ENCODE peak calls at places on chromosomes 13 and 19, in seven cellular contexts. N is lower lobe of right lung, R is mucosa of descending colon, W is cardiac muscle cell, C is RWPE2, Z is cardiac fibroblast, I is nephron progenitor cell. K is an unnamed sample.
A peak's percentile ranks its signal among the peaks of the same experiment; 100 is the strongest.

GRCh38 chr19:3190470-3190770 is 4.7 kb downstream of the NCLN start:
- DNase-seq in I (no peak), Z (no peak), C (no peak), N (no peak), R (no peak), W (no peak), K (peak; percentile 69)

GRCh38 chr13:51070005-51070649 is 40.9 kb downstream of the C13orf42 start:
- DNase-seq in I (peak; percentile 90), Z (peak; percentile 84), N (peak; percentile 87), R (peak; percentile 89), W (peak; percentile 89), C (no peak), K (no peak)

GRCh38 chr19:58326501-58326913 is 287 bp upstream of the ZSCAN22 start:
- DNase-seq in N (no peak), R (no peak), Z (no peak), I (no peak), W (no peak), C (no peak), K (no peak)

GRCh38 chr19:20503536-20503935 is 62.0 kb downstream of the ZNF737 start:
- DNase-seq in N (no peak), W (no peak), I (no peak), Z (peak; percentile 19), R (no peak), C (no peak), K (no peak)

GRCh38 chr19:11018179-11018578 is 57.3 kb downstream of the SMARCA4 start:
- DNase-seq in N (no peak), C (no peak), Z (no peak), R (peak; percentile 71), I (peak; percentile 58), W (no peak), K (no peak)

GRCh38 chr13:92682832-92683517 is 543.6 kb upstream of the GPC6 start:
- DNase-seq in I (no peak), Z (peak; percentile 18), W (no peak), C (no peak), N (no peak), R (no peak), K (no peak)

GRCh38 chr13:68609671-68610070 is 1379.5 kb upstream of the PCDH9 start:
- DNase-seq in I (no peak), W (no peak), C (no peak), Z (no peak), N (no peak), R (no peak), K (no peak)

GRCh38 chr19:13347351-13347750 is 158.9 kb downstream of the CACNA1A start:
- DNase-seq in W (no peak), C (no peak), N (no peak), Z (no peak), I (no peak), R (peak; percentile 14), K (no peak)

GRCh38 chr13:26037302-26037701 is 14.5 kb downstream of the SHISA2 start:
- DNase-seq in W (no peak), I (no peak), R (peak; percentile 28), N (no peak), Z (peak; percentile 28), C (no peak), K (no peak)

GRCh38 chr19:36073121-36073876 is 18.6 kb downstream of the WDR62 start:
- DNase-seq in Z (no peak), W (no peak), C (no peak), I (no peak), N (no peak), R (no peak), K (no peak)

GRCh38 chr13:49436890-49437289 is 7.0 kb downstream of the CAB39L start:
- DNase-seq in W (peak; percentile 8), R (peak; percentile 17), N (no peak), I (no peak), C (no peak), Z (peak; percentile 79), K (no peak)

GRCh38 chr19:18645035-18645511 is 8.2 kb downstream of the KLHL26 start:
- DNase-seq in W (no peak), C (no peak), N (no peak), R (no peak), Z (no peak), I (no peak), K (no peak)

GRCh38 chr19:45716314-45717130 is 14.2 kb downstream of the FBXO46 start:
- DNase-seq in I (no peak), R (peak; percentile 71), N (no peak), C (no peak), W (peak; percentile 18), Z (peak; percentile 41), K (no peak)

GRCh38 chr19:16623576-16623975 is 4.4 kb downstream of the MED26 start:
- DNase-seq in C (no peak), W (no peak), R (no peak), N (no peak), I (no peak), Z (no peak), K (no peak)

GRCh38 chr19:7658219-7658686 is 10.6 kb upstream of the RETN start:
- DNase-seq in C (no peak), R (no peak), I (no peak), Z (no peak), N (no peak), W (no peak), K (no peak)

GRCh38 chr19:39752795-39753194 is 15.0 kb upstream of the CLC start:
- DNase-seq in Z (no peak), W (no peak), N (no peak), C (no peak), I (no peak), R (no peak), K (no peak)

GRCh38 chr19:39745645-39746044 is 7.8 kb upstream of the CLC start:
- DNase-seq in Z (no peak), I (no peak), W (no peak), R (no peak), N (no peak), C (no peak), K (no peak)

GRCh38 chr19:39752390-39752789 is 14.6 kb upstream of the CLC start:
- DNase-seq in I (no peak), N (no peak), C (no peak), W (no peak), Z (no peak), R (no peak), K (no peak)

GRCh38 chr19:39746836-39747529 is 9.2 kb upstream of the CLC start:
- DNase-seq in R (no peak), Z (no peak), C (no peak), I (no peak), W (no peak), N (no peak), K (no peak)
- TF ChIP-seq CTCF in R (no peak), Z (no peak), C (no peak), I (no peak), W (no peak), N (no peak), K (no peak)

DNA sequence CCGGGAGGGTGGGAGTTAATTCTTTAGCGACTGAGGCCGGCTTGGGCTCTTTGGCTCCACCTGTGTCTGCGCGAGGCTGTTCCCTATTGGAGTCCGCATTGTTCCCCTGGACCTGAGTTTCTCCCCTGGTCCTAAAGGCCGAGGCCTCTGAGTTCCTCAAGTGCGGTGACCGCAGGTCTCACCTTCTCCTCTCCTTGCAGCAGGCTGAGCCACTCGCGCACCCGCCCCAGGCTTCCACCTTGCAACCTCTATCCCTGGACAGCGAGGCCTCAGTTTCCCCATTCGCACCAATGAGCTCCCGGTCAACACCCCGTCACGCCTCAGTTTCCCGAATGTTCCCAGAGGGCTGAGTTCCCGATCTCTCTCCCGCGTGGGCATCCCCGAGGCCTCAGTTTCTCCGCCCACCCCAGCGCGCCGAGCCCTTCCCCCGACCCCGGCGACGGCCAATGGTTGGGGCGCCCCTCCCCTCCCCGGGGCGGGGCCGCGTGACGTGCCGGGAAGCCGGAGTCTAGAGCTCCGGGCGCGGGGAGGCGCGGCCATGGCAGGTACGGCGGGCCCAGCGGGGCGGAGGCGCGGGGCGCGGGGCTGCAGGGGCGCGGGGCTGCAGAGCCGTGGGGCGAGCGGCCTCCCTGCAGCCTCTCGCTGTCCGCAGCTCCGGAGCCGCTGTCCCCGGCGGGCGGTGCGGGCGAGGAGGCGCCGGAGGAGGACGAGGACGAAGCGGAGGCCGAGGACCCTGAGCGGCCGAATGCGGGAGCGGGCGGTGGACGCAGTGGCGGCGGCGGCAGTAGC is at the start of gene MPND:
- DNase-seq in C (peak; percentile 87), R (peak; percentile 98), I (peak; percentile 94), Z (peak; percentile 81), W (peak; percentile 95), N (peak; percentile 96), K (peak; percentile 99)
- TF ChIP-seq CTCF in C (no peak), R (no peak), I (peak; percentile 16), Z (peak; percentile 45), W (peak; percentile 35), N (peak; percentile 46), K (peak; percentile 74)

GRCh38 chr19:37313335-37313627 is 57.6 kb upstream of the ZNF527 start:
- DNase-seq in C (no peak), Z (no peak), R (no peak), N (no peak), I (no peak), W (no peak), K (no peak)

GRCh38 chr19:37317403-37318209 is 53.3 kb upstream of the ZNF527 start:
- DNase-seq in C (peak; percentile 91), N (peak; percentile 94), R (peak; percentile 98), W (peak; percentile 98), Z (peak; percentile 99), I (peak; percentile 94), K (peak; percentile 97)
- TF ChIP-seq CTCF in C (peak; percentile 30), N (peak; percentile 37), R (peak; percentile 49), W (peak; percentile 36), Z (peak; percentile 33), I (no peak), K (peak; percentile 73)

GRCh38 chr13:71674776-71675352 is 192.1 kb downstream of the DACH1 start:
- DNase-seq in R (no peak), W (no peak), N (no peak), C (no peak), I (no peak), Z (no peak), K (no peak)

GRCh38 chr13:71677114-71677513 is 189.9 kb downstream of the DACH1 start:
- DNase-seq in Z (no peak), N (no peak), C (no peak), I (peak; percentile 30), W (no peak), R (no peak), K (no peak)

DNA sequence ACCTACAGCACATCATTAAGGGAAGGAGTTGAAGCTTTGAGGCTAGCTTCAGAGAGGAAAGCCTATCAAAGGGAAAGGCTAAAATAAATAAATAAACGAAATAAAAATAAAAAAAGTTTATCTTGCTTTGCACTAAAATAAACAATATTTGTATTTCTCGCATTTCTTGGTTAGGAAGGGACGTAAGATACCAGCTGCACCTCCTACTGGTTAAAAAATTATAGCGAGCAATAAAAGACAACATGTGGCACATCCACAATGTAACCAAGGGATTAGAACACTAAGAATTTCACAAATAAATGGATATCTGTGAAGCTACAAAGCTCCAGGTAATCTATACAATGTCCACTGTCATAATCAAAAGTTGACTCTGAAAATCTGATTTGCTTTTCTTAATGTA is 194.5 kb downstream of the DACH1 start:
- DNase-seq in Z (peak; percentile 22), W (no peak), N (no peak), R (no peak), C (no peak), I (no peak), K (no peak)
- TF ChIP-seq CTCF in Z (peak; percentile 30), W (peak; percentile 24), N (no peak), R (no peak), C (peak; percentile 23), I (peak; percentile 11), K (peak; percentile 42)

DNA sequence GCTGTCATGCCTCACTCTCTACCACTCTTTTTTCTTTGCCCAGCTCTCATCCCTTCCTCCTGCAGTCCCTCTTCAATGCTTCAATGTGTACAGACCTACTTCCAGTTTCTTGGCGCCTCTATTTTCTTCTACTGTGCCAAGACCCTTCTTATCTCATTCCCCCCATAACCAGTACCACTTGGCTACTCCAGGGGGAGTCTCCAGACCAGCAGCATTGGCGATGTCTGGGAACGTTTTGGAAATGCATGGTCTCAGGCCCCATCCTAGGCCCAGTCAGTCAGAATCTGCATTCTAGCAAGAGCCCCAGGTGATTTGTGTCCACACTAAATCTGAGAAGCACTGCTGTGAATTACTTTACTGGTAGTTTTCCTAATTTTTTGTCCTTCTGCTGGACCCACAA is 198.2 kb downstream of the SLC7A1 start:
- DNase-seq in C (no peak), R (no peak), Z (no peak), W (no peak), N (no peak), I (no peak), K (no peak)
- TF ChIP-seq CTCF in C (no peak), R (no peak), Z (peak; percentile 10), W (no peak), N (no peak), I (no peak), K (peak; percentile 21)

K was measured in chondrocyte.